ENCODE peak calls at places on chromosome 11, in six cellular contexts. W is CD4-positive, CD25-positive, alpha-beta regulatory T cell; P is effector memory CD4-positive, alpha-beta T cell; Q is neuronal stem cell; K is naive thymus-derived CD4-positive, alpha-beta T cell; R is transverse colon. E is an unnamed sample. For H3K9me3, the result is how much of the 10 kb centered on the place peaks cover.

GRCh38 chr11:57638005-57638760 is 11.5 kb downstream of the YPEL4 start:
- DNase-seq in K (peak), Q (peak), P (no peak), R (peak), W (no peak), E (peak)

GRCh38 chr11:26276798-26277424 is 55.0 kb upstream of the ANO3 start:
- DNase-seq in K (peak), Q (peak), P (no peak), W (peak), R (peak), E (peak)

GRCh38 chr11:39732002-39732401 is 1727.5 kb downstream of the LRRC4C start:
- DNase-seq in R (no peak), P (no peak), W (no peak), K (no peak), Q (no peak), E (no peak)

GRCh38 chr11:109668973-109669634 is 247.1 kb downstream of the C11orf87 start:
- DNase-seq in Q (no peak), R (no peak), K (no peak), W (no peak), P (no peak), E (no peak)

GRCh38 chr11:8671651-8672062 is 10.8 kb downstream of the TRIM66 start:
- DNase-seq in Q (no peak), W (no peak), K (no peak), R (no peak), P (no peak), E (no peak)

GRCh38 chr11:61092280-61092766 is 10.0 kb upstream of the CD5 start:
- DNase-seq in K (no peak), R (peak), W (peak), P (peak), Q (no peak), E (no peak)

GRCh38 chr11:86741489-86742435 is 58.6 kb upstream of the PRSS23 start:
- DNase-seq in K (no peak), W (no peak), P (no peak), Q (no peak), R (no peak), E (no peak)

GRCh38 chr11:114263510-114264170 is 32.6 kb upstream of the NNMT start:
- DNase-seq in K (no peak), R (no peak), W (no peak), P (no peak), Q (no peak), E (no peak)

GRCh38 chr11:18368236-18368635 is 26.1 kb upstream of the LDHA start:
- DNase-seq in W (no peak), K (no peak), Q (no peak), P (no peak), R (no peak), E (no peak)

GRCh38 chr11:69327741-69328191 is 33.8 kb downstream of the MYEOV start:
- DNase-seq in W (no peak), Q (no peak), P (no peak), R (no peak), K (no peak), E (no peak)

GRCh38 chr11:88520391-88520790 is 182.9 kb upstream of the CTSC start:
- DNase-seq in K (no peak), P (no peak), Q (no peak), R (no peak), W (no peak), E (no peak)

GRCh38 chr11:91407842-91408241 is 816.8 kb upstream of the FAT3 start:
- DNase-seq in W (no peak), Q (no peak), K (no peak), R (no peak), P (no peak), E (no peak)

GRCh38 chr11:91404344-91404743 is 820.3 kb upstream of the FAT3 start:
- DNase-seq in Q (no peak), R (no peak), K (no peak), P (no peak), W (no peak), E (no peak)

DNA sequence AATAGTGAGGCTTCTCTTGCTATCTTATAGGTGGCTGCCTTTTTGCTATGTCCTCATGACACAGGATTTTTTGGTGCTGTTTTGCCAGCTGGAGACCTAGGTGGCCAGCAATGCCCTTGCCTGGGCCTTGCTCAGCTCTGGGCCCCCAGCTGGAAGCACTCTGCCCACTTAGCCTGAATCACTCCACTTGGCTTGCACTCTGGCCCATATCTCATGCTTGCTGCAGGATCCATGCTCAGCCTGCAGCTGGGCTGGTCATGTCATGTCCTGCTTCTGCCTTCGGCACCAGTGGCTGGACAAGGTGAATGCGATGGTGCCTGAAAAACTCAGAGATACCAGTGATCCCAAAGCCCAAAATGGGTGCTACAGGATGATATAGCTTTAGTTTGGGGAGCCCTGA is 818.6 kb upstream of the FAT3 start:
- DNase-seq in K (no peak), P (no peak), W (no peak), Q (no peak), R (no peak), E (no peak)
- H3K9me3 ChIP-seq in K (under half), P (under half), W (under half), Q (under half), R (under half), E (under half)

GRCh38 chr11:76217653-76218160 is 11.4 kb upstream of the WNT11 start:
- DNase-seq in K (no peak), R (no peak), P (no peak), W (no peak), Q (no peak), E (peak)

GRCh38 chr11:76216536-76217326 is 10.4 kb upstream of the WNT11 start:
- DNase-seq in Q (no peak), W (no peak), R (no peak), K (no peak), P (no peak), E (peak)

GRCh38 chr11:76215946-76216345 is 9.6 kb upstream of the WNT11 start:
- DNase-seq in P (no peak), R (no peak), W (no peak), Q (no peak), K (no peak), E (peak)

GRCh38 chr11:76214186-76214585 is 7.9 kb upstream of the WNT11 start:
- DNase-seq in R (no peak), P (no peak), W (no peak), Q (no peak), K (no peak), E (peak)

GRCh38 chr11:76214968-76215548 is 8.8 kb upstream of the WNT11 start:
- DNase-seq in K (no peak), W (no peak), R (no peak), P (no peak), Q (no peak), E (peak)
- H3K9me3 ChIP-seq in K (under half), W (under half), R (under half), P (under half), Q (under half), E (under half)

DNA sequence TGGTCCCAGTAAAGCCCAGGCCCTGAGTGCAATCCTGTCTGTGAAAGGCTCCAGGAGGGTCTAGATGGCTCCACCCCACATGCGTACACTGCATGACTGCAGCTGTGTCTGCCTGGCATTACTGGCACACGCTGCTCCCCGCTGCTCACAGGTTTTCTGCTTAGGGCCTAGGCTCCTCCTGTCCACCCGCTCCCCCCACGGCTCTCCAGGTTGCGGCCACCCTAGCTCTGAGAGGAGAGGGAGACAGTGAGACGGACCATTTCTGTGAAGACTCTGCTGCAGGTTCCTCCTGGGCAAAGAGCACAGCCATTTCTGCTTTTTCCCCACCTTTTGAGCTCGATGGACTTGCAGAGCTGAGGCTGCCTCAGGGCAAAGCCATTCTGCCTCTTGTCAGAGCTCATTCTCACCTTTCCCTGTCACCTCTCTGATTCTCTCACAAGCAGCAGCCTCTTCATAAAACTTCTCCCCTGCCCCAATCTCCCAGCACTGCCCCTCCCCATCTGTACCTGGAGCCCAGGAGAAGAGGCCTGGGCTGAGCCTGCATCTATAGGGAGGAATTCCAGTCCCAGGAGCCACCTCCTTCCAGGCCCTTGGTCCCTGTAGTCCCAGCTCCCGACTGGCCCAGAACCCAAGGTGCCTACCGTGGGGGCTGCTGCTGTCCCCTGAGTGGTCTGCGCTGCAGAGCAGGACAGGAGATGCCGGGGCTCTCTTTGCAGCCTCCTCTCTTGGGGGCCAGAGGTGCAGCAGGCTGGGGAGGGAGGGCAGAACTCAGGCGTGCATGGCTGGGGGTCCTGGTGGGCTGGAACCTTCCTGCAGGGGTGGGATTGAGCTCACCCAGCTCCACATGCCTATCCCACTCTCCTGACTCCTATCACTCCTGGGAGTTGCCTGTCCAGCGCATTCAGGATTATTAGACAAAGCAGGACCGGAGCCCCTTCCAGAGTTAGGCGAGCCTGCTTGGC is 433.7 kb upstream of the B3GAT1 start:
- DNase-seq in W (no peak), P (no peak), R (no peak), Q (no peak), K (no peak), E (no peak)
- H3K9me3 ChIP-seq in W (under half), P (under half), R (under half), Q (under half), K (under half), E (under half)

GRCh38 chr11:37595845-37596244 is 997.8 kb upstream of the RAG2 start:
- DNase-seq in Q (no peak), W (no peak), P (no peak), R (no peak), K (no peak), E (no peak)
- H3K9me3 ChIP-seq in Q (under half), W (under half), P (under half), R (under half), K (under half), E (under half)

GRCh38 chr11:10519630-10520029 is 21.4 kb downstream of the RNF141 start:
- DNase-seq in K (no peak), P (no peak), Q (no peak), R (no peak), W (no peak), E (no peak)
- H3K9me3 ChIP-seq in K (under half), P (under half), Q (under half), R (under half), W (under half), E (under half)

E was measured in left ventricle myocardium inferior.